ENCODE peak calls at places on chromosomes 2 and 18, in four cellular contexts. T, Y, V and J are unnamed samples.

GRCh38 chr2:210527286-210527685 is 29.1 kb upstream of the CPS1 start:
- DNase-seq in Y (no peak), V (no peak), T (no peak), J (no peak)

GRCh38 chr2:217517402-217517801 is 485.4 kb downstream of the TNS1 start:
- DNase-seq in Y (no peak), V (peak; percentile 28), T (no peak), J (no peak)

GRCh38 chr18:62744076-62744705 is 28.9 kb downstream of the PHLPP1 start:
- DNase-seq in V (no peak), T (no peak), Y (peak; percentile 34), J (no peak)

GRCh38 chr2:113291191-113291590 is 12.5 kb upstream of the PAX8 start:
- DNase-seq in V (no peak), T (peak; percentile 18), Y (no peak), J (peak; percentile 20)

GRCh38 chr2:19863303-19864041 is 38.3 kb downstream of the TTC32 start:
- DNase-seq in T (peak; percentile 78), V (peak; percentile 56), Y (peak; percentile 45), J (peak; percentile 95)

GRCh38 chr2:55961318-55961911 is 37.8 kb upstream of the EFEMP1 start:
- DNase-seq in Y (peak; percentile 66), T (peak; percentile 17), V (peak; percentile 63), J (peak; percentile 44)

GRCh38 chr2:84904717-84905174 is 710 bp upstream of the TMSB10 start:
- DNase-seq in Y (peak; percentile 55), T (no peak), V (peak; percentile 67), J (peak; percentile 84)

GRCh38 chr2:61177727-61178549 is 15.9 kb downstream of the C2orf74 start:
- DNase-seq in V (no peak), T (no peak), Y (peak; percentile 10), J (peak; percentile 74)

GRCh38 chr2:171317492-171318125 is 116.2 kb downstream of the METTL8 start:
- DNase-seq in Y (no peak), V (peak; percentile 24), T (no peak), J (no peak)

GRCh38 chr2:60556441-60556997 is 3.1 kb upstream of the BCL11A start:
- DNase-seq in Y (no peak), T (no peak), V (no peak), J (no peak)

GRCh38 chr2:19187323-19188020 is 171.0 kb downstream of the OSR1 start:
- DNase-seq in Y (peak; percentile 85), V (peak; percentile 11), T (no peak), J (no peak)

GRCh38 chr2:73268831-73269685 is 15.2 kb downstream of the FBXO41 start:
- DNase-seq in V (no peak), T (no peak), Y (peak; percentile 11), J (peak; percentile 82)

GRCh38 chr18:55322176-55322735 is 265.7 kb downstream of the TCF4 start:
- DNase-seq in Y (peak; percentile 96), V (peak; percentile 96), T (peak; percentile 72), J (peak; percentile 94)

GRCh38 chr2:18559531-18559930 is 922 bp downstream of the RDH14 start:
- DNase-seq in T (peak; percentile 2), V (no peak), Y (no peak), J (no peak)

GRCh38 chr2:76316691-76317090 is 606.0 kb upstream of the GCFC2 start:
- DNase-seq in V (no peak), Y (no peak), T (no peak), J (no peak)

GRCh38 chr2:238945433-238946150 is 97.7 kb downstream of the TWIST2 start:
- DNase-seq in V (peak; percentile 66), T (no peak), Y (peak; percentile 42), J (peak; percentile 80)

GRCh38 chr2:196331816-196332215 is 160.4 kb upstream of the STK17B start:
- DNase-seq in T (no peak), Y (peak; percentile 75), V (peak; percentile 67), J (no peak)

GRCh38 chr2:230929381-230930148 is 4.5 kb upstream of the GPR55 start:
- DNase-seq in T (no peak), Y (no peak), V (no peak), J (no peak)

GRCh38 chr2:20449501-20450200 is 2.8 kb downstream of the RHOB start:
- DNase-seq in V (peak; percentile 88), Y (peak; percentile 46), T (no peak), J (peak; percentile 81)

GRCh38 chr2:10934979-10935350 is 23.2 kb downstream of the KCNF1 start:
- DNase-seq in T (no peak), V (no peak), Y (no peak), J (no peak)

GRCh38 chr2:213229814-213230213 is 54.5 kb upstream of the SPAG16 start:
- DNase-seq in V (peak; percentile 52), T (no peak), Y (peak; percentile 54), J (no peak)

GRCh38 chr2:134120718-134121630 is 132.9 kb upstream of the MGAT5 start:
- DNase-seq in T (peak; percentile 54), Y (peak; percentile 71), V (peak; percentile 80), J (peak; percentile 65)

GRCh38 chr18:75544051-75544481 is 116.6 kb upstream of the SMIM21 start:
- DNase-seq in Y (peak; percentile 48), T (no peak), V (peak; percentile 19), J (no peak)

GRCh38 chr18:4060427-4061281 is 394.5 kb downstream of the DLGAP1 start:
- DNase-seq in T (peak; percentile 18), V (no peak), Y (no peak), J (peak; percentile 45)

GRCh38 chr2:149122521-149122920 is 84.0 kb downstream of the LYPD6B start:
- DNase-seq in T (no peak), Y (no peak), V (no peak), J (no peak)

GRCh38 chr2:68837164-68837860 is 33.9 kb downstream of the BMP10 start:
- DNase-seq in V (peak; percentile 53), T (peak; percentile 47), Y (peak; percentile 27), J (peak; percentile 77)

GRCh38 chr2:227147023-227147422 is 17.0 kb downstream of the COL4A4 start:
- DNase-seq in T (no peak), V (no peak), Y (no peak), J (no peak)

GRCh38 chr18:63747006-63747405 is 28.2 kb upstream of the SERPINB7 start:
- DNase-seq in Y (no peak), V (no peak), T (no peak), J (no peak)

GRCh38 chr2:196983934-196984333 is 57.4 kb upstream of the PGAP1 start:
- DNase-seq in V (peak; percentile 38), T (no peak), Y (peak; percentile 60), J (no peak)

GRCh38 chr2:218998414-218999002 is 5.3 kb upstream of the CRYBA2 start:
- DNase-seq in Y (no peak), T (no peak), V (no peak), J (peak; percentile 81)

GRCh38 chr2:51780353-51780752 is 748.4 kb upstream of the NRXN1 start:
- DNase-seq in T (no peak), V (no peak), Y (no peak), J (no peak)

GRCh38 chr18:77206676-77207370 is 42.8 kb upstream of the GALR1 start:
- DNase-seq in Y (peak; percentile 70), V (peak; percentile 31), T (no peak), J (no peak)

GRCh38 chr2:238346539-238346938 is 26.2 kb downstream of the TRAF3IP1 start:
- DNase-seq in V (no peak), Y (no peak), T (no peak), J (no peak)

GRCh38 chr2:150698016-150698661 is 210.7 kb upstream of the RND3 start:
- DNase-seq in V (peak; percentile 34), T (no peak), Y (peak; percentile 58), J (no peak)

GRCh38 chr2:11446733-11447248 is 19.2 kb downstream of the E2F6 start:
- DNase-seq in T (peak; percentile 84), Y (peak; percentile 67), V (peak; percentile 82), J (peak; percentile 87)

GRCh38 chr2:86747708-86748627 is 27.9 kb downstream of the RMND5A start:
- DNase-seq in V (peak; percentile 88), Y (peak; percentile 90), T (no peak), J (peak; percentile 93)

GRCh38 chr2:124804014-124804940 is 779.2 kb downstream of the CNTNAP5 start:
- DNase-seq in T (peak; percentile 49), Y (peak; percentile 25), V (peak; percentile 63), J (peak; percentile 86)

GRCh38 chr2:96874099-96874831 is 4.4 kb upstream of the SEMA4C start:
- DNase-seq in T (no peak), Y (no peak), V (no peak), J (no peak)
- H3K79me1 ChIP-seq in T (peaks cover 4% of the 10 kb centered on the region), Y (no peaks in the 10 kb centered on the region), V (no peaks in the 10 kb centered on the region), J (no peaks in the 10 kb centered on the region)

GRCh38 chr2:128290356-128290755 is 28.3 kb downstream of the HS6ST1 start:
- DNase-seq in V (no peak), T (no peak), Y (peak; percentile 55), J (no peak)
- H3K79me1 ChIP-seq in V (peaks cover 55% of the 10 kb centered on the region), T (peaks cover 44% of the 10 kb centered on the region), Y (peaks cover 37% of the 10 kb centered on the region), J (peaks cover 63% of the 10 kb centered on the region)

GRCh38 chr2:236574424-236575145 is 5.0 kb downstream of the ACKR3 start:
- DNase-seq in T (no peak), Y (no peak), V (no peak), J (peak; percentile 24)
- H3K79me1 ChIP-seq in T (no peaks in the 10 kb centered on the region), Y (no peaks in the 10 kb centered on the region), V (no peaks in the 10 kb centered on the region), J (no peaks in the 10 kb centered on the region)

GRCh38 chr18:48992791-48993555 is 42.2 kb upstream of the SMAD7 start:
- DNase-seq in T (no peak), V (no peak), Y (no peak), J (peak; percentile 53)
- H3K79me1 ChIP-seq in T (no peaks in the 10 kb centered on the region), V (no peaks in the 10 kb centered on the region), Y (no peaks in the 10 kb centered on the region), J (no peaks in the 10 kb centered on the region)